ENCODE peak calls at places on chromosomes 12 and 14, in eight cellular contexts. Y is NCI-H510A, M is SW 1271, E is transverse colon, Z is occipital lobe, U is T-helper 9 cell, O is NCI-H1105 treated with DMSO at 0.1 percent for 48 hours, T is nucleus accumbens. F is an unnamed sample.

GRCh38 chr12:69095765-69096477 is 143.4 kb upstream of the CPSF6 start:
- DNase-seq in Y (no peak), M (no peak), E (no peak), Z (no peak), U (no peak), O (no peak), T (no peak), F (no peak)

GRCh38 chr14:76352639-76353281 is 23.2 kb upstream of the ESRRB start:
- DNase-seq in Y (peak), M (no peak), E (peak), Z (no peak), U (peak), O (peak), T (no peak), F (peak)

GRCh38 chr12:76909290-76909689 is 30.5 kb upstream of the CSRP2 start:
- DNase-seq in Y (no peak), M (no peak), E (no peak), Z (no peak), U (no peak), O (peak), T (no peak), F (no peak)

GRCh38 chr14:93643676-93644075 is 144.6 kb downstream of the PRIMA1 start:
- DNase-seq in Y (no peak), M (no peak), E (no peak), Z (no peak), U (no peak), O (no peak), T (no peak), F (no peak)

GRCh38 chr12:24791622-24792021 is 157.3 kb downstream of the BCAT1 start:
- DNase-seq in Y (no peak), M (no peak), E (no peak), Z (no peak), U (no peak), O (no peak), T (no peak), F (no peak)

GRCh38 chr14:61043506-61043905 is 62.5 kb downstream of the SLC38A6 start:
- DNase-seq in Y (no peak), M (no peak), E (no peak), Z (no peak), U (no peak), O (no peak), T (no peak), F (no peak)

GRCh38 chr14:73795974-73796373 is 55.7 kb upstream of the PTGR2 start:
- DNase-seq in Y (no peak), M (peak), E (peak), Z (no peak), U (no peak), O (no peak), T (no peak), F (no peak)

GRCh38 chr12:47744005-47744651 is 14.6 kb downstream of the RAPGEF3 start:
- DNase-seq in Y (peak), M (no peak), E (peak), Z (no peak), U (peak), O (peak), T (no peak), F (no peak)

GRCh38 chr14:102539544-102540309 is 30.2 kb upstream of the ANKRD9 start:
- DNase-seq in Y (peak), M (no peak), E (no peak), Z (no peak), U (no peak), O (peak), T (no peak), F (no peak)

GRCh38 chr14:50381823-50382287 is 14.8 kb downstream of the CDKL1 start:
- DNase-seq in Y (no peak), M (no peak), E (no peak), Z (no peak), U (no peak), O (no peak), T (no peak), F (no peak)

GRCh38 chr14:87999282-87999681 is 5.7 kb upstream of the GPR65 start:
- DNase-seq in Y (no peak), M (no peak), E (no peak), Z (no peak), U (no peak), O (no peak), T (no peak), F (no peak)

GRCh38 chr12:112684742-112685141 is 106.8 kb upstream of the RPH3A start:
- DNase-seq in Y (no peak), M (no peak), E (no peak), Z (no peak), U (no peak), O (no peak), T (no peak), F (no peak)

GRCh38 chr12:108337235-108338223 is 1.6 kb downstream of the CMKLR1 start:
- DNase-seq in Y (no peak), M (no peak), E (no peak), Z (no peak), U (no peak), O (no peak), T (no peak), F (no peak)

GRCh38 chr12:107079172-107080011 is 14.0 kb downstream of the CRY1 start:
- DNase-seq in Y (no peak), M (peak), E (no peak), Z (no peak), U (no peak), O (no peak), T (no peak), F (no peak)

GRCh38 chr14:24674204-24674970 is 40.4 kb upstream of the GZMB start:
- DNase-seq in Y (no peak), M (no peak), E (no peak), Z (no peak), U (no peak), O (no peak), T (no peak), F (no peak)

GRCh38 chr12:2794261-2794735 is 472 bp upstream of the FKBP4 start:
- DNase-seq in Y (peak), M (peak), E (peak), Z (peak), U (peak), O (no peak), T (no peak), F (peak)

GRCh38 chr14:50892255-50892654 is 20.4 kb downstream of the ABHD12B start:
- DNase-seq in Y (no peak), M (no peak), E (peak), Z (no peak), U (no peak), O (no peak), T (no peak), F (no peak)

GRCh38 chr12:63228853-63229252 is 77.9 kb upstream of the AVPR1A start:
- DNase-seq in Y (no peak), M (no peak), E (no peak), Z (no peak), U (no peak), O (peak), T (no peak), F (no peak)

GRCh38 chr12:124740691-124741137 is 123.0 kb downstream of the SCARB1 start:
- DNase-seq in Y (no peak), M (no peak), E (peak), Z (peak), U (no peak), O (no peak), T (no peak), F (no peak)

GRCh38 chr14:34539407-34540180 is at the start of gene EAPP:
- DNase-seq in Y (no peak), M (no peak), E (peak), Z (no peak), U (peak), O (no peak), T (no peak), F (no peak)

GRCh38 chr12:43861015-43861846 is 25.4 kb downstream of the TMEM117 start:
- DNase-seq in Y (no peak), M (no peak), E (no peak), Z (no peak), U (no peak), O (no peak), T (no peak), F (no peak)

GRCh38 chr12:98224584-98225221 is 290.7 kb upstream of the TMPO start:
- DNase-seq in Y (no peak), M (no peak), E (no peak), Z (no peak), U (no peak), O (no peak), T (no peak), F (no peak)

GRCh38 chr14:24971255-24971654 is 78.7 kb downstream of the STXBP6 start:
- DNase-seq in Y (no peak), M (no peak), E (no peak), Z (no peak), U (no peak), O (no peak), T (no peak), F (no peak)

GRCh38 chr14:50039734-50040400 is 76.5 kb downstream of the VCPKMT start:
- DNase-seq in Y (no peak), M (no peak), E (no peak), Z (peak), U (no peak), O (no peak), T (no peak), F (no peak)

GRCh38 chr12:87336814-87337336 is 692.3 kb downstream of the C12orf50 start:
- DNase-seq in Y (no peak), M (no peak), E (no peak), Z (no peak), U (no peak), O (no peak), T (no peak), F (no peak)

GRCh38 chr12:6902448-6902847 is 2.2 kb upstream of the LRRC23 start:
- DNase-seq in Y (no peak), M (no peak), E (no peak), Z (no peak), U (no peak), O (no peak), T (no peak), F (no peak)

GRCh38 chr12:132292328-132293319 is 36.8 kb downstream of the GALNT9 start:
- DNase-seq in Y (no peak), M (no peak), E (no peak), Z (no peak), U (no peak), O (no peak), T (no peak), F (no peak)

GRCh38 chr14:46488374-46488773 is 163.2 kb downstream of the RPL10L start:
- DNase-seq in Y (no peak), M (no peak), E (no peak), Z (no peak), U (no peak), O (no peak), T (no peak), F (no peak)

GRCh38 chr12:48640428-48640827 is 41.6 kb downstream of the KANSL2 start:
- DNase-seq in Y (no peak), M (no peak), E (no peak), Z (no peak), U (no peak), O (no peak), T (no peak), F (no peak)

GRCh38 chr12:111274820-111275219 is 94.1 kb downstream of the PHETA1 start:
- DNase-seq in Y (no peak), M (no peak), E (no peak), Z (no peak), U (no peak), O (no peak), T (no peak), F (no peak)

GRCh38 chr12:57130941-57131340 is 2.7 kb downstream of the LRP1 start:
- DNase-seq in Y (no peak), M (no peak), E (peak), Z (no peak), U (no peak), O (no peak), T (no peak), F (no peak)

GRCh38 chr12:63103489-63104131 is 47.4 kb downstream of the AVPR1A start:
- DNase-seq in Y (no peak), M (no peak), E (no peak), Z (no peak), U (no peak), O (peak), T (no peak), F (no peak)

F was measured in anterior cingulate cortex.